ENCODE peak calls at places on chromosomes 1 and 21, in ten cellular contexts. One of them, this sample, is unnamed.

GRCh38 chr1:198072177-198072576 is 84.6 kb upstream of the NEK7 start:
- DNase-seq in B cell: no peak
- DNase-seq in small intestine: peak
- DNase-seq in amniotic stem cell: no peak
- DNase-seq in breast epithelium: no peak
- DNase-seq in mesenchymal stem cell: peak
- DNase-seq in left ventricle myocardium superior: no peak
- DNase-seq in kidney epithelial cell: no peak
- DNase-seq in ELR: peak
- DNase-seq in ascending aorta: no peak
- DNase-seq in this sample: no peak

GRCh38 chr1:206556748-206557635 is 49.7 kb downstream of the RASSF5 start:
- DNase-seq in B cell: peak
- DNase-seq in small intestine: peak
- DNase-seq in amniotic stem cell: peak
- DNase-seq in breast epithelium: peak
- DNase-seq in mesenchymal stem cell: peak
- DNase-seq in left ventricle myocardium superior: peak
- DNase-seq in kidney epithelial cell: no peak
- DNase-seq in ELR: peak
- DNase-seq in ascending aorta: peak
- DNase-seq in this sample: no peak

GRCh38 chr1:147897789-147898188 is 4.8 kb upstream of the GJA8 start:
- DNase-seq in B cell: no peak
- DNase-seq in small intestine: no peak
- DNase-seq in amniotic stem cell: no peak
- DNase-seq in breast epithelium: no peak
- DNase-seq in mesenchymal stem cell: no peak
- DNase-seq in left ventricle myocardium superior: no peak
- DNase-seq in kidney epithelial cell: no peak
- DNase-seq in ELR: no peak
- DNase-seq in ascending aorta: no peak
- DNase-seq in this sample: no peak

GRCh38 chr21:45551316-45551715 is 9.1 kb upstream of the SLC19A1 start:
- DNase-seq in B cell: peak
- DNase-seq in small intestine: peak
- DNase-seq in amniotic stem cell: peak
- DNase-seq in breast epithelium: no peak
- DNase-seq in mesenchymal stem cell: peak
- DNase-seq in left ventricle myocardium superior: no peak
- DNase-seq in kidney epithelial cell: peak
- DNase-seq in ELR: peak
- DNase-seq in ascending aorta: no peak
- DNase-seq in this sample: peak

GRCh38 chr1:20584890-20585289 is 4.0 kb upstream of the CDA start:
- DNase-seq in B cell: no peak
- DNase-seq in small intestine: no peak
- DNase-seq in amniotic stem cell: no peak
- DNase-seq in breast epithelium: no peak
- DNase-seq in mesenchymal stem cell: no peak
- DNase-seq in left ventricle myocardium superior: no peak
- DNase-seq in kidney epithelial cell: no peak
- DNase-seq in ELR: no peak
- DNase-seq in ascending aorta: no peak
- DNase-seq in this sample: no peak

GRCh38 chr1:101006553-101006952 is 19.0 kb downstream of the DPH5 start:
- DNase-seq in B cell: no peak
- DNase-seq in small intestine: no peak
- DNase-seq in amniotic stem cell: no peak
- DNase-seq in breast epithelium: no peak
- DNase-seq in mesenchymal stem cell: no peak
- DNase-seq in left ventricle myocardium superior: no peak
- DNase-seq in kidney epithelial cell: no peak
- DNase-seq in ELR: peak
- DNase-seq in ascending aorta: no peak
- DNase-seq in this sample: peak

GRCh38 chr21:45877821-45878469 is 103.6 kb upstream of the COL6A1 start:
- DNase-seq in B cell: no peak
- DNase-seq in small intestine: no peak
- DNase-seq in amniotic stem cell: no peak
- DNase-seq in breast epithelium: no peak
- DNase-seq in mesenchymal stem cell: no peak
- DNase-seq in left ventricle myocardium superior: peak
- DNase-seq in kidney epithelial cell: no peak
- DNase-seq in ELR: no peak
- DNase-seq in ascending aorta: no peak
- DNase-seq in this sample: no peak

GRCh38 chr1:59947047-59947938 is 20.7 kb upstream of the CYP2J2 start:
- DNase-seq in B cell: peak
- DNase-seq in small intestine: peak
- DNase-seq in amniotic stem cell: no peak
- DNase-seq in breast epithelium: no peak
- DNase-seq in mesenchymal stem cell: peak
- DNase-seq in left ventricle myocardium superior: no peak
- DNase-seq in kidney epithelial cell: no peak
- DNase-seq in ELR: peak
- DNase-seq in ascending aorta: no peak
- DNase-seq in this sample: peak

GRCh38 chr1:203448521-203449061 is 27.0 kb upstream of the PRELP start:
- DNase-seq in B cell: no peak
- DNase-seq in small intestine: no peak
- DNase-seq in amniotic stem cell: no peak
- DNase-seq in breast epithelium: no peak
- DNase-seq in mesenchymal stem cell: peak
- DNase-seq in left ventricle myocardium superior: peak
- DNase-seq in kidney epithelial cell: no peak
- DNase-seq in ELR: no peak
- DNase-seq in ascending aorta: no peak
- DNase-seq in this sample: no peak

GRCh38 chr1:51331206-51332100 is 1.1 kb upstream of the TTC39A start:
- DNase-seq in B cell: no peak
- DNase-seq in small intestine: peak
- DNase-seq in amniotic stem cell: no peak
- DNase-seq in breast epithelium: peak
- DNase-seq in mesenchymal stem cell: peak
- DNase-seq in left ventricle myocardium superior: no peak
- DNase-seq in kidney epithelial cell: peak
- DNase-seq in ELR: peak
- DNase-seq in ascending aorta: no peak
- DNase-seq in this sample: no peak

GRCh38 chr1:115679141-115679611 is 37.4 kb downstream of the VANGL1 start:
- DNase-seq in B cell: no peak
- DNase-seq in small intestine: no peak
- DNase-seq in amniotic stem cell: peak
- DNase-seq in breast epithelium: no peak
- DNase-seq in mesenchymal stem cell: peak
- DNase-seq in left ventricle myocardium superior: peak
- DNase-seq in kidney epithelial cell: no peak
- DNase-seq in ELR: peak
- DNase-seq in ascending aorta: no peak
- DNase-seq in this sample: no peak

GRCh38 chr1:28519946-28520725 is 14.3 kb downstream of the RCC1 start:
- DNase-seq in B cell: no peak
- DNase-seq in small intestine: no peak
- DNase-seq in amniotic stem cell: no peak
- DNase-seq in breast epithelium: no peak
- DNase-seq in mesenchymal stem cell: no peak
- DNase-seq in left ventricle myocardium superior: no peak
- DNase-seq in kidney epithelial cell: no peak
- DNase-seq in ELR: no peak
- DNase-seq in ascending aorta: no peak
- DNase-seq in this sample: no peak

GRCh38 chr1:223129229-223129851 is 13.7 kb downstream of the TLR5 start:
- DNase-seq in B cell: peak
- DNase-seq in small intestine: peak
- DNase-seq in amniotic stem cell: no peak
- DNase-seq in breast epithelium: peak
- DNase-seq in mesenchymal stem cell: peak
- DNase-seq in left ventricle myocardium superior: peak
- DNase-seq in kidney epithelial cell: no peak
- DNase-seq in ELR: peak
- DNase-seq in ascending aorta: no peak
- DNase-seq in this sample: no peak

GRCh38 chr1:28789412-28789811 is 22.6 kb upstream of the OPRD1 start:
- DNase-seq in B cell: no peak
- DNase-seq in small intestine: no peak
- DNase-seq in amniotic stem cell: no peak
- DNase-seq in breast epithelium: no peak
- DNase-seq in mesenchymal stem cell: no peak
- DNase-seq in left ventricle myocardium superior: no peak
- DNase-seq in kidney epithelial cell: no peak
- DNase-seq in ELR: no peak
- DNase-seq in ascending aorta: no peak
- DNase-seq in this sample: no peak

GRCh38 chr1:215055281-215055935 is 27.1 kb upstream of the KCNK2 start:
- DNase-seq in B cell: no peak
- DNase-seq in small intestine: no peak
- DNase-seq in amniotic stem cell: no peak
- DNase-seq in breast epithelium: no peak
- DNase-seq in mesenchymal stem cell: no peak
- DNase-seq in left ventricle myocardium superior: no peak
- DNase-seq in kidney epithelial cell: no peak
- DNase-seq in ELR: peak
- DNase-seq in ascending aorta: no peak
- DNase-seq in this sample: no peak

GRCh38 chr1:160260436-160261382 is 1.6 kb downstream of the DCAF8 start:
- DNase-seq in B cell: no peak
- DNase-seq in small intestine: no peak
- DNase-seq in amniotic stem cell: peak
- DNase-seq in breast epithelium: no peak
- DNase-seq in mesenchymal stem cell: peak
- DNase-seq in left ventricle myocardium superior: no peak
- DNase-seq in kidney epithelial cell: peak
- DNase-seq in ELR: peak
- DNase-seq in ascending aorta: no peak
- DNase-seq in this sample: peak

GRCh38 chr1:243294723-243295121 is 38.9 kb downstream of the SDCCAG8 start:
- DNase-seq in B cell: no peak
- DNase-seq in small intestine: no peak
- DNase-seq in amniotic stem cell: no peak
- DNase-seq in breast epithelium: no peak
- DNase-seq in mesenchymal stem cell: peak
- DNase-seq in left ventricle myocardium superior: no peak
- DNase-seq in kidney epithelial cell: no peak
- DNase-seq in ELR: peak
- DNase-seq in ascending aorta: no peak
- DNase-seq in this sample: no peak